ENCODE peak calls at places on chromosomes 5 and 9, in seven cellular contexts. J is heart right ventricle; U is cardiac muscle cell; W is endothelial cell; C is effector CD8-positive, alpha-beta T cell; Z is T-helper 1 cell; N is neural crest cell. O is an unnamed sample.

GRCh38 chr9:76793784-76794431 is 29.7 kb downstream of the PCA3 start:
- DNase-seq in J (no peak), U (no peak), W (no peak), C (no peak), Z (no peak), N (no peak), O (no peak)

GRCh38 chr5:5881294-5881693 is 458.8 kb downstream of the ICE1 start:
- DNase-seq in J (no peak), U (no peak), W (peak; percentile 35), C (no peak), Z (no peak), N (no peak), O (no peak)

GRCh38 chr9:136119259-136120118 is 814 bp upstream of the TMEM250 start:
- DNase-seq in J (no peak), U (peak; percentile 53), W (peak; percentile 48), C (peak; percentile 27), Z (no peak), N (no peak), O (no peak)

GRCh38 chr5:155792873-155793272 is 534.1 kb upstream of the SGCD start:
- DNase-seq in J (no peak), U (no peak), W (no peak), C (no peak), Z (no peak), N (no peak), O (no peak)

GRCh38 chr9:70484232-70485130 is 70.0 kb upstream of the KLF9 start:
- DNase-seq in J (no peak), U (peak; percentile 93), W (peak; percentile 35), C (no peak), Z (peak; percentile 36), N (peak; percentile 20), O (peak; percentile 7)

GRCh38 chr9:7974335-7975005 is 174.9 kb upstream of the DMAC1 start:
- DNase-seq in J (no peak), U (no peak), W (no peak), C (no peak), Z (peak; percentile 65), N (no peak), O (no peak)

GRCh38 chr5:96692436-96692835 is 30.3 kb downstream of the CAST start:
- DNase-seq in J (no peak), U (no peak), W (no peak), C (no peak), Z (no peak), N (no peak), O (no peak)

GRCh38 chr5:140557965-140558364 is 692 bp upstream of the SRA1 start:
- DNase-seq in J (no peak), U (no peak), W (no peak), C (no peak), Z (no peak), N (no peak), O (no peak)

GRCh38 chr5:133366966-133367365 is 245.4 kb downstream of the FSTL4 start:
- DNase-seq in J (no peak), U (no peak), W (no peak), C (no peak), Z (no peak), N (no peak), O (no peak)

GRCh38 chr9:126915281-126915816 is 767 bp downstream of the RALGPS1 start:
- DNase-seq in J (peak; percentile 37), U (no peak), W (no peak), C (peak; percentile 50), Z (no peak), N (no peak), O (peak; percentile 46)

GRCh38 chr5:35919191-35919590 is 19.2 kb downstream of the CAPSL start:
- DNase-seq in J (no peak), U (peak; percentile 92), W (no peak), C (no peak), Z (peak; percentile 64), N (no peak), O (no peak)

GRCh38 chr5:35320029-35320428 is 89.7 kb upstream of the PRLR start:
- DNase-seq in J (no peak), U (no peak), W (no peak), C (no peak), Z (no peak), N (no peak), O (no peak)

GRCh38 chr5:30574761-30575160 is 618.7 kb upstream of the CDH6 start:
- DNase-seq in J (no peak), U (no peak), W (no peak), C (no peak), Z (no peak), N (no peak), O (no peak)

GRCh38 chr9:126347911-126348760 is 21.5 kb downstream of the MVB12B start:
- DNase-seq in J (no peak), U (no peak), W (no peak), C (no peak), Z (no peak), N (no peak), O (no peak)

GRCh38 chr5:14854806-14855205 is 16.8 kb downstream of the ANKH start:
- DNase-seq in J (no peak), U (no peak), W (no peak), C (no peak), Z (no peak), N (no peak), O (no peak)

GRCh38 chr9:126384926-126385325 is 58.3 kb downstream of the MVB12B start:
- DNase-seq in J (no peak), U (no peak), W (no peak), C (no peak), Z (no peak), N (no peak), O (no peak)

GRCh38 chr5:157464518-157465171 is 4.6 kb downstream of the NIPAL4 start:
- DNase-seq in J (no peak), U (peak; percentile 88), W (no peak), C (no peak), Z (peak; percentile 81), N (no peak), O (no peak)

GRCh38 chr5:143404416-143405062 is 1.1 kb upstream of the NR3C1 start:
- DNase-seq in J (peak; percentile 83), U (peak; percentile 96), W (peak; percentile 47), C (peak; percentile 68), Z (peak; percentile 90), N (peak; percentile 18), O (no peak)

GRCh38 chr5:131417240-131417869 is 153.5 kb downstream of the CDC42SE2 start:
- DNase-seq in J (peak; percentile 71), U (peak; percentile 85), W (peak; percentile 76), C (peak; percentile 75), Z (peak; percentile 74), N (peak; percentile 84), O (peak; percentile 86)

GRCh38 chr9:84856181-84856632 is 186.7 kb downstream of the NTRK2 start:
- DNase-seq in J (no peak), U (no peak), W (no peak), C (no peak), Z (no peak), N (no peak), O (no peak)

GRCh38 chr5:167889276-167889675 is 402.2 kb upstream of the WWC1 start:
- DNase-seq in J (no peak), U (no peak), W (no peak), C (no peak), Z (no peak), N (no peak), O (no peak)

GRCh38 chr5:138528208-138528607 is 14.8 kb downstream of the ETF1 start:
- DNase-seq in J (no peak), U (no peak), W (no peak), C (no peak), Z (no peak), N (no peak), O (no peak)

GRCh38 chr9:130971294-130971849 is 32.3 kb upstream of the FIBCD1 start:
- DNase-seq in J (no peak), U (no peak), W (no peak), C (no peak), Z (no peak), N (no peak), O (no peak)

GRCh38 chr5:90410178-90410762 is 714 bp upstream of the CETN3 start:
- DNase-seq in J (no peak), U (peak; percentile 13), W (no peak), C (no peak), Z (no peak), N (no peak), O (no peak)

GRCh38 chr5:56814963-56815656 is at the start of gene MAP3K1:
- DNase-seq in J (peak; percentile 84), U (peak; percentile 83), W (peak; percentile 89), C (peak; percentile 72), Z (peak; percentile 86), N (peak; percentile 75), O (peak; percentile 77)

O was measured in effector CD4-positive, alpha-beta T cell.